ENCODE peak calls at places on chromosome X, in five cellular contexts. One of them, this sample, is unnamed.

GRCh38 chrX:119622356-119623232 is 16.4 kb upstream of the NKRF start:
- DNase-seq in suprapubic skin: no peak
- DNase-seq in CD4-positive, CD25-positive, alpha-beta regulatory T cell: no peak
- DNase-seq in fibroblast of lung: peak; percentile 86
- DNase-seq in HAP-1: no peak
- DNase-seq in this sample: no peak

GRCh38 chrX:17805120-17805519 is 56.0 kb downstream of the RAI2 start:
- DNase-seq in fibroblast of lung: no peak
- DNase-seq in CD4-positive, CD25-positive, alpha-beta regulatory T cell: no peak
- DNase-seq in HAP-1: peak; percentile 22
- DNase-seq in suprapubic skin: no peak
- DNase-seq in this sample: no peak

GRCh38 chrX:1578511-1579173 is 12.8 kb upstream of the AKAP17A start:
- DNase-seq in CD4-positive, CD25-positive, alpha-beta regulatory T cell: no peak
- DNase-seq in fibroblast of lung: no peak
- DNase-seq in HAP-1: no peak
- DNase-seq in suprapubic skin: no peak
- DNase-seq in this sample: no peak

GRCh38 chrX:141701081-141701480 is 2.5 kb upstream of the SPANXD start:
- DNase-seq in fibroblast of lung: no peak
- DNase-seq in suprapubic skin: no peak
- DNase-seq in HAP-1: peak; percentile 8
- DNase-seq in CD4-positive, CD25-positive, alpha-beta regulatory T cell: no peak
- DNase-seq in this sample: no peak

GRCh38 chrX:142251665-142252064 is 46.6 kb upstream of the MAGEC2 start:
- DNase-seq in fibroblast of lung: no peak
- DNase-seq in CD4-positive, CD25-positive, alpha-beta regulatory T cell: no peak
- DNase-seq in suprapubic skin: no peak
- DNase-seq in HAP-1: no peak
- DNase-seq in this sample: no peak

GRCh38 chrX:150370589-150371312 is 7.6 kb downstream of the MAMLD1 start:
- DNase-seq in suprapubic skin: no peak
- DNase-seq in HAP-1: no peak
- DNase-seq in fibroblast of lung: no peak
- DNase-seq in CD4-positive, CD25-positive, alpha-beta regulatory T cell: no peak
- DNase-seq in this sample: no peak

GRCh38 chrX:120450163-120450562 is 18.9 kb downstream of the LAMP2 start:
- DNase-seq in suprapubic skin: no peak
- DNase-seq in CD4-positive, CD25-positive, alpha-beta regulatory T cell: no peak
- DNase-seq in fibroblast of lung: peak; percentile 19
- DNase-seq in HAP-1: no peak
- DNase-seq in this sample: no peak

GRCh38 chrX:81259008-81259713 is 57.3 kb downstream of the SH3BGRL start:
- DNase-seq in fibroblast of lung: peak; percentile 82
- DNase-seq in HAP-1: no peak
- DNase-seq in CD4-positive, CD25-positive, alpha-beta regulatory T cell: no peak
- DNase-seq in suprapubic skin: no peak
- DNase-seq in this sample: no peak

GRCh38 chrX:45710081-45710801 is 509.6 kb upstream of the DIPK2B start:
- DNase-seq in CD4-positive, CD25-positive, alpha-beta regulatory T cell: no peak
- DNase-seq in HAP-1: no peak
- DNase-seq in fibroblast of lung: peak; percentile 80
- DNase-seq in suprapubic skin: no peak
- DNase-seq in this sample: no peak

GRCh38 chrX:71292669-71293379 is 8.7 kb upstream of the ITGB1BP2 start:
- DNase-seq in suprapubic skin: no peak
- DNase-seq in CD4-positive, CD25-positive, alpha-beta regulatory T cell: no peak
- DNase-seq in HAP-1: no peak
- DNase-seq in fibroblast of lung: peak; percentile 33
- DNase-seq in this sample: no peak

GRCh38 chrX:85052636-85053343 is 49.1 kb downstream of the APOOL start:
- DNase-seq in suprapubic skin: no peak
- DNase-seq in CD4-positive, CD25-positive, alpha-beta regulatory T cell: no peak
- DNase-seq in HAP-1: no peak
- DNase-seq in fibroblast of lung: peak; percentile 81
- DNase-seq in this sample: no peak

GRCh38 chrX:150036181-150036580 is 97.9 kb upstream of the EOLA2 start:
- DNase-seq in suprapubic skin: no peak
- DNase-seq in CD4-positive, CD25-positive, alpha-beta regulatory T cell: no peak
- DNase-seq in fibroblast of lung: peak; percentile 63
- DNase-seq in HAP-1: no peak
- DNase-seq in this sample: no peak

GRCh38 chrX:53321216-53321942 is 40.0 kb upstream of the IQSEC2 start:
- DNase-seq in suprapubic skin: no peak
- DNase-seq in HAP-1: peak; percentile 43
- DNase-seq in CD4-positive, CD25-positive, alpha-beta regulatory T cell: no peak
- DNase-seq in fibroblast of lung: no peak
- DNase-seq in this sample: peak; percentile 73

GRCh38 chrX:120514236-120514635 is 45.1 kb upstream of the LAMP2 start:
- DNase-seq in HAP-1: peak; percentile 33
- DNase-seq in CD4-positive, CD25-positive, alpha-beta regulatory T cell: no peak
- DNase-seq in fibroblast of lung: peak; percentile 34
- DNase-seq in suprapubic skin: no peak
- DNase-seq in this sample: no peak

GRCh38 chrX:1455948-1456280 is 3.2 kb upstream of the ASMTL start:
- DNase-seq in fibroblast of lung: no peak
- DNase-seq in HAP-1: no peak
- DNase-seq in CD4-positive, CD25-positive, alpha-beta regulatory T cell: no peak
- DNase-seq in suprapubic skin: no peak
- DNase-seq in this sample: no peak

GRCh38 chrX:140434347-140434746 is 70.5 kb downstream of the SOX3 start:
- DNase-seq in HAP-1: no peak
- DNase-seq in fibroblast of lung: no peak
- DNase-seq in suprapubic skin: no peak
- DNase-seq in CD4-positive, CD25-positive, alpha-beta regulatory T cell: no peak
- DNase-seq in this sample: no peak

GRCh38 chrX:115021121-115021520 is 3.7 kb upstream of the IL13RA2 start:
- DNase-seq in CD4-positive, CD25-positive, alpha-beta regulatory T cell: no peak
- DNase-seq in HAP-1: no peak
- DNase-seq in fibroblast of lung: peak; percentile 52
- DNase-seq in suprapubic skin: no peak
- DNase-seq in this sample: no peak

GRCh38 chrX:16750136-16750535 is 30.7 kb downstream of the SYAP1 start:
- DNase-seq in HAP-1: no peak
- DNase-seq in CD4-positive, CD25-positive, alpha-beta regulatory T cell: no peak
- DNase-seq in fibroblast of lung: no peak
- DNase-seq in suprapubic skin: no peak
- DNase-seq in this sample: no peak

GRCh38 chrX:5991393-5991792 is 237.3 kb downstream of the NLGN4X start:
- DNase-seq in CD4-positive, CD25-positive, alpha-beta regulatory T cell: no peak
- DNase-seq in suprapubic skin: no peak
- DNase-seq in fibroblast of lung: no peak
- DNase-seq in HAP-1: no peak
- DNase-seq in this sample: no peak

GRCh38 chrX:51144828-51145442 is 187.7 kb upstream of the NUDT10 start:
- DNase-seq in HAP-1: peak; percentile 79
- DNase-seq in fibroblast of lung: peak; percentile 25
- DNase-seq in suprapubic skin: no peak
- DNase-seq in CD4-positive, CD25-positive, alpha-beta regulatory T cell: no peak
- DNase-seq in this sample: no peak

GRCh38 chrX:121323337-121323736 is 275.9 kb downstream of the GLUD2 start:
- DNase-seq in fibroblast of lung: no peak
- DNase-seq in CD4-positive, CD25-positive, alpha-beta regulatory T cell: no peak
- DNase-seq in suprapubic skin: no peak
- DNase-seq in HAP-1: no peak
- DNase-seq in this sample: no peak

GRCh38 chrX:87571965-87572364 is 54.4 kb downstream of the KLHL4 start:
- DNase-seq in suprapubic skin: no peak
- DNase-seq in HAP-1: no peak
- DNase-seq in CD4-positive, CD25-positive, alpha-beta regulatory T cell: no peak
- DNase-seq in fibroblast of lung: peak; percentile 69
- DNase-seq in this sample: no peak

GRCh38 chrX:130118941-130119640 is 8.8 kb upstream of the ELF4 start:
- DNase-seq in CD4-positive, CD25-positive, alpha-beta regulatory T cell: no peak
- DNase-seq in suprapubic skin: no peak
- DNase-seq in HAP-1: no peak
- DNase-seq in fibroblast of lung: peak; percentile 58
- DNase-seq in this sample: no peak

DNA sequence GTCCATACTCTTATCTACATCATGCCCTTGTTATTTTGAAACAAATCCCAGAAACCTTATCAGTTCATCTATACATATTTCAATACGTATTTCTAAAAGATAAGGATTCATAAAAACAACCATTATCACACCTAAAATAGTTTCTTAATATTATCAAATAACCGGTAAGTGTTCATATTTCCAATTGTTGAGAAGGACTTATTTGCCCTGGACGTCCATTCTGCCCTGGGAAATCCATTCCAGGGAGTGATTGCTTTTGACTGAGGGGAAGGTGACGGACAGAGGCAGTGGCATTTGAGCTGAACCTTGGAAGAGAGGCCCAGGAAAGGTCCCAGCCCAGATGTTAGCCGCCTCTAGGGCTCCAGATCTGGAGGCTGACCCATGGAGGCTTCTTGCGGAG is 49.6 kb downstream of the STARD8 start:
- DNase-seq in fibroblast of lung: no peak
- DNase-seq in suprapubic skin: no peak
- DNase-seq in HAP-1: no peak
- DNase-seq in CD4-positive, CD25-positive, alpha-beta regulatory T cell: no peak
- DNase-seq in this sample: no peak
- H3K4me1 ChIP-seq in fibroblast of lung: no peaks in the 10 kb centered on the region
- H3K4me1 ChIP-seq in suprapubic skin: no peaks in the 10 kb centered on the region
- H3K4me1 ChIP-seq in HAP-1: peaks cover 3% of the 10 kb centered on the region
- H3K4me1 ChIP-seq in CD4-positive, CD25-positive, alpha-beta regulatory T cell: no peaks in the 10 kb centered on the region
- H3K4me1 ChIP-seq in this sample: peaks cover 8% of the 10 kb centered on the region

GRCh38 chrX:100674705-100675104 is 30.7 kb downstream of the SRPX2 start:
- DNase-seq in fibroblast of lung: no peak
- DNase-seq in HAP-1: no peak
- DNase-seq in CD4-positive, CD25-positive, alpha-beta regulatory T cell: no peak
- DNase-seq in suprapubic skin: no peak
- DNase-seq in this sample: no peak
- H3K27me3 ChIP-seq in fibroblast of lung: no peaks in the 10 kb centered on the region
- H3K27me3 ChIP-seq in HAP-1: no peaks in the 10 kb centered on the region
- H3K27me3 ChIP-seq in CD4-positive, CD25-positive, alpha-beta regulatory T cell: no peaks in the 10 kb centered on the region
- H3K27me3 ChIP-seq in suprapubic skin: no peaks in the 10 kb centered on the region
- H3K27me3 ChIP-seq in this sample: no peaks in the 10 kb centered on the region

DNA sequence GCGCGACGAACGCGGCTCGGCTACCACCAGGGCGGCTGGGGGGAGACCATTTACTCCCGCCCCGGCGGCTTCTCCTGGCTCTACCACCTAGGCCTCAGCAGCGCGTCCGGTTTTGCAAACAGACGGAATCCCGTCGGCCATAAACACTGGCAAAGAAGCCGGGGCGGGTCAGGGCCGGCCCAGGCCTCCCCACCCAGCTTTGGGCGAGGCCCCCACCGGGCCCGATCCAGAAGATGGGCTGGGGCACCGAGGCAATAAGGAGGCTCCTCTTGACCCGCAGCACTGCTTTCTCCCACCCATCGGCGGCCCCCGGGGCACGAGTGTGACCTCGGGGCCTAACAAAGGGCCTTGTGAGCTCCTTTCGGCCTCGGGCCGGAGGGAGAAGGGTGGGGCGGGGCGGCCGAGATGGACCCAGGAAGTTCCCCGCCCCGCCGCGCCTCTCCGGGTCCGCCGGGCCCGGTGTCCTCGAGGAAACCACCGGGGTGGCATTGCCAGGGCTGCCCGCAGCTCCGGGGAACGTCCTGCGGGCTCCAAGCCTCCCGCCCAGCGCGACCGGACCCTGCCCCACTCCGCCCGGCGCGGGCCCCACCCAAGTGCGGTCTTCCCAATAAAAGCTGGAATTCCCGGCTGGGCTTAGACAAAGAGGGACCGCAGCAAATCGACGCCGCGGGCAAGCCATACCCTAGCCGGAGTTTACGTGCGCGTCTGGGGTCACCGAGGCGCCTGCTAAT is 5.9 kb downstream of the BCOR start:
- DNase-seq in HAP-1: no peak
- DNase-seq in fibroblast of lung: no peak
- DNase-seq in CD4-positive, CD25-positive, alpha-beta regulatory T cell: no peak
- DNase-seq in suprapubic skin: no peak
- DNase-seq in this sample: no peak
- H3K4me1 ChIP-seq in HAP-1: peaks cover 67% of the 10 kb centered on the region
- H3K4me1 ChIP-seq in fibroblast of lung: peaks cover 15% of the 10 kb centered on the region
- H3K4me1 ChIP-seq in CD4-positive, CD25-positive, alpha-beta regulatory T cell: peaks cover 54% of the 10 kb centered on the region
- H3K4me1 ChIP-seq in suprapubic skin: peaks cover 36% of the 10 kb centered on the region
- H3K4me1 ChIP-seq in this sample: peaks cover 2% of the 10 kb centered on the region

DNA sequence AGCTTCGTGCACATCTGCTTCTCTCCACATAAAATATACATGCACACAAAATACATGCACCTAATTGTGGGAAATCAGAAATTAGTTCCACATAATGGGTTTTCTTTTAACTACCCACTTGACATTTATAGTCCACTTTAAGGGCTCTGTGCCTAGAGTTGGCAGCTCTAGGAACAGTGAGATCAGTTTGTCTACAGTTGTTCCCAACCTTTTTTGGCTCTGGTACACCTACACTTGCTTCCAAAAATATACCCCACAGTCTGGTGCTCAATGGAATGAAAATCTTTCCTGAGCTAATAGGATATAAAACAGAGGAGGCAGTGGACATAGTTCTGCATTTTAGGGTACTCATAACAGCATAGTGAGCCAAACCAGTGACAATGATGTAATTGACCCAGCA is 36.1 kb downstream of the HDAC8 start:
- DNase-seq in HAP-1: no peak
- DNase-seq in fibroblast of lung: no peak
- DNase-seq in suprapubic skin: no peak
- DNase-seq in CD4-positive, CD25-positive, alpha-beta regulatory T cell: no peak
- DNase-seq in this sample: no peak
- H3K27me3 ChIP-seq in HAP-1: no peaks in the 10 kb centered on the region
- H3K27me3 ChIP-seq in fibroblast of lung: no peaks in the 10 kb centered on the region
- H3K27me3 ChIP-seq in suprapubic skin: no peaks in the 10 kb centered on the region
- H3K27me3 ChIP-seq in CD4-positive, CD25-positive, alpha-beta regulatory T cell: no peaks in the 10 kb centered on the region
- H3K27me3 ChIP-seq in this sample: no peaks in the 10 kb centered on the region

DNA sequence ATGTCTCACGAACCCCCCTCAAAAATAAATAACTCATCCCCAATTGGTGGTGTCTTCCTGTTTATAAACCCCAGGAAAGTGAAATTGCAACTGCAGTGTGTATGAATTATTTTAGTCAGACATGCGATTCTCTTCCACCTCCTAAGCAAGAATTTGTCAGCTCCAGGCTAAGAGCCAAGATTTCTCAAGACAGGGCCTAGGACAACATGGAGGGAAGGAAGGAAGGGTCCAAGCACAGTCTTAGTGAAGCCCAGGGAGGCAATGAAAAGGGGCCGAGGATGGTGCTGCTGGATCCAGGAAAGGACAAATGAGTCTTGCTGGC is 20.0 kb downstream of the SH3KBP1 start:
- DNase-seq in fibroblast of lung: peak; percentile 75
- DNase-seq in suprapubic skin: no peak
- DNase-seq in CD4-positive, CD25-positive, alpha-beta regulatory T cell: no peak
- DNase-seq in HAP-1: no peak
- DNase-seq in this sample: no peak
- H3K4me1 ChIP-seq in fibroblast of lung: peaks cover 2% of the 10 kb centered on the region
- H3K4me1 ChIP-seq in suprapubic skin: no peaks in the 10 kb centered on the region
- H3K4me1 ChIP-seq in CD4-positive, CD25-positive, alpha-beta regulatory T cell: peaks cover 19% of the 10 kb centered on the region
- H3K4me1 ChIP-seq in HAP-1: peaks cover 8% of the 10 kb centered on the region
- H3K4me1 ChIP-seq in this sample: peaks cover 12% of the 10 kb centered on the region